ENCODE peak calls at places on chromosomes 5 and 9, in four cellular contexts. G is HFFc6, E is Ammon's horn, C is HEK293T. D is an unnamed sample.

GRCh38 chr5:173535166-173535975 is 81.1 kb downstream of the BOD1 start:
- DNase-seq in G (no peak), E (no peak), C (no peak), D (peak; percentile 44)

GRCh38 chr9:36039696-36040095 is 3.0 kb downstream of the RECK start:
- DNase-seq in G (peak; percentile 53), E (no peak), C (no peak), D (no peak)

GRCh38 chr5:81080809-81081460 is 120.8 kb downstream of the RASGRF2 start:
- DNase-seq in G (no peak), E (peak; percentile 37), C (no peak), D (no peak)

GRCh38 chr5:76305264-76305663 is 97.8 kb upstream of the IQGAP2 start:
- DNase-seq in G (no peak), E (no peak), C (no peak), D (no peak)

GRCh38 chr5:127228540-127229184 is 61.9 kb upstream of the MEGF10 start:
- DNase-seq in G (no peak), E (peak; percentile 5), C (no peak), D (no peak)

GRCh38 chr5:16812911-16813310 is 123.2 kb downstream of the MYO10 start:
- DNase-seq in G (no peak), E (no peak), C (no peak), D (peak; percentile 78)

GRCh38 chr9:35756743-35757526 is 2.9 kb upstream of the MSMP start:
- DNase-seq in G (no peak), E (peak; percentile 77), C (no peak), D (peak; percentile 75)

GRCh38 chr9:22201256-22201655 is 192.2 kb upstream of the CDKN2B start:
- DNase-seq in G (no peak), E (no peak), C (no peak), D (no peak)

GRCh38 chr9:5671711-5672353 is 42.9 kb downstream of the RIC1 start:
- DNase-seq in G (no peak), E (no peak), C (no peak), D (peak; percentile 69)

GRCh38 chr5:138873096-138873885 is 1.8 kb downstream of the LRRTM2 start:
- DNase-seq in G (no peak), E (peak; percentile 23), C (no peak), D (peak; percentile 44)

GRCh38 chr5:158320178-158320674 is 461.3 kb upstream of the CLINT1 start:
- DNase-seq in G (no peak), E (no peak), C (no peak), D (peak; percentile 2)

GRCh38 chr5:2003206-2003605 is 120.5 kb upstream of the IRX4 start:
- DNase-seq in G (no peak), E (no peak), C (no peak), D (no peak)

GRCh38 chr9:132982508-132982907 is 4.0 kb downstream of the GFI1B start:
- DNase-seq in G (no peak), E (no peak), C (no peak), D (no peak)

GRCh38 chr9:133539434-133539833 is 4.9 kb downstream of the ADAMTSL2 start:
- DNase-seq in G (no peak), E (peak; percentile 35), C (no peak), D (no peak)

GRCh38 chr9:128146591-128147120 is 2.6 kb upstream of the LCN2 start:
- DNase-seq in G (no peak), E (no peak), C (no peak), D (no peak)

GRCh38 chr9:20312732-20313131 is 309.6 kb downstream of the MLLT3 start:
- DNase-seq in G (peak; percentile 34), E (no peak), C (no peak), D (no peak)

GRCh38 chr9:33429256-33430080 is 17.9 kb downstream of the AQP3 start:
- DNase-seq in G (no peak), E (no peak), C (no peak), D (no peak)

GRCh38 chr9:133090752-133091325 is 29.1 kb downstream of the CEL start:
- DNase-seq in G (no peak), E (no peak), C (no peak), D (no peak)

D was measured in astrocyte of the hippocampus.